ENCODE peak calls at places on chromosomes 3 and 15, in five cellular contexts. T is testis, X is IMR-90, Y is HCT116, F is spleen. Q is an unnamed sample.

GRCh38 chr3:22858486-22858885 is 344.6 kb upstream of the UBE2E2 start:
- DNase-seq in T (peak; percentile 66), X (no peak), Y (no peak), F (no peak), Q (peak; percentile 73)

GRCh38 chr15:100995471-100996430 is 76.6 kb downstream of the LRRK1 start:
- DNase-seq in T (no peak), X (no peak), Y (no peak), F (no peak), Q (no peak)

GRCh38 chr15:30038667-30039523 is 43.9 kb upstream of the GOLGA8J start:
- DNase-seq in T (peak; percentile 75), X (no peak), Y (no peak), F (no peak), Q (peak; percentile 69)

GRCh38 chr3:156751461-156752025 is 74.6 kb upstream of the LEKR1 start:
- DNase-seq in T (peak; percentile 60), X (peak; percentile 79), Y (no peak), F (no peak), Q (peak; percentile 13)

GRCh38 chr3:37718647-37719046 is 143.0 kb upstream of the CTDSPL start:
- DNase-seq in T (no peak), X (no peak), Y (no peak), F (no peak), Q (no peak)

GRCh38 chr3:48466386-48467109 is 20.0 kb downstream of the ATRIP start:
- DNase-seq in T (no peak), X (no peak), Y (no peak), F (peak; percentile 86), Q (peak; percentile 55)

GRCh38 chr15:39195988-39196486 is 384.8 kb upstream of the THBS1 start:
- DNase-seq in T (no peak), X (peak; percentile 85), Y (no peak), F (no peak), Q (no peak)

GRCh38 chr3:51559961-51560360 is 21.4 kb downstream of the RAD54L2 start:
- DNase-seq in T (no peak), X (no peak), Y (no peak), F (no peak), Q (no peak)

GRCh38 chr3:170274641-170275040 is 52.4 kb downstream of the PRKCI start:
- DNase-seq in T (no peak), X (peak; percentile 66), Y (no peak), F (no peak), Q (no peak)

GRCh38 chr15:82846621-82847020 is 37.2 kb downstream of the WHAMM start:
- DNase-seq in T (no peak), X (no peak), Y (no peak), F (no peak), Q (no peak)

GRCh38 chr15:68383161-68384074 is 48.5 kb downstream of the ITGA11 start:
- DNase-seq in T (peak; percentile 56), X (peak; percentile 31), Y (peak; percentile 36), F (no peak), Q (peak; percentile 58)

GRCh38 chr3:16236030-16236639 is 28.6 kb downstream of the DPH3 start:
- DNase-seq in T (no peak), X (no peak), Y (no peak), F (no peak), Q (no peak)

GRCh38 chr15:90519688-90520087 is 10.0 kb upstream of the CRTC3 start:
- DNase-seq in T (no peak), X (peak; percentile 84), Y (no peak), F (no peak), Q (no peak)

GRCh38 chr15:31236184-31237041 is 90.2 kb upstream of the KLF13 start:
- DNase-seq in T (peak; percentile 78), X (peak; percentile 94), Y (no peak), F (peak; percentile 61), Q (peak; percentile 89)

GRCh38 chr15:87369269-87369668 is 887.3 kb downstream of the NTRK3 start:
- DNase-seq in T (no peak), X (peak; percentile 93), Y (no peak), F (no peak), Q (no peak)

GRCh38 chr15:91919014-91919534 is 65.6 kb downstream of the SLCO3A1 start:
- DNase-seq in T (no peak), X (no peak), Y (no peak), F (no peak), Q (no peak)

GRCh38 chr15:58440922-58441321 is 9.1 kb downstream of the LIPC start:
- DNase-seq in T (no peak), X (no peak), Y (peak; percentile 49), F (no peak), Q (no peak)

GRCh38 chr3:9729419-9729818 is 2.1 kb upstream of the BRPF1 start:
- DNase-seq in T (no peak), X (no peak), Y (no peak), F (peak; percentile 80), Q (no peak)

GRCh38 chr3:12479919-12480425 is 4.3 kb upstream of the TSEN2 start:
- DNase-seq in T (no peak), X (peak; percentile 55), Y (peak; percentile 48), F (no peak), Q (no peak)

GRCh38 chr3:180092889-180093288 is 56.2 kb upstream of the PEX5L start:
- DNase-seq in T (no peak), X (no peak), Y (no peak), F (no peak), Q (no peak)

GRCh38 chr3:12706504-12707253 is 42.8 kb upstream of the RAF1 start:
- DNase-seq in T (peak; percentile 78), X (peak; percentile 74), Y (peak; percentile 78), F (no peak), Q (peak; percentile 60)

GRCh38 chr3:153734777-153735551 is 386.2 kb upstream of the ARHGEF26 start:
- DNase-seq in T (no peak), X (no peak), Y (no peak), F (no peak), Q (no peak)

GRCh38 chr15:63521405-63522142 is 17.2 kb downstream of the USP3 start:
- DNase-seq in T (no peak), X (peak; percentile 73), Y (no peak), F (no peak), Q (no peak)

GRCh38 chr3:139520028-139520737 is 19.4 kb downstream of the RBP1 start:
- DNase-seq in T (peak; percentile 30), X (peak; percentile 38), Y (peak; percentile 69), F (no peak), Q (no peak)

GRCh38 chr3:85821130-85821756 is 862.5 kb downstream of the CADM2 start:
- DNase-seq in T (peak; percentile 60), X (no peak), Y (no peak), F (no peak), Q (no peak)

GRCh38 chr3:30421261-30421660 is 185.1 kb upstream of the TGFBR2 start:
- DNase-seq in T (no peak), X (peak; percentile 84), Y (no peak), F (no peak), Q (no peak)

GRCh38 chr15:99983894-99984293 is 250.7 kb upstream of the LYSMD4 start:
- DNase-seq in T (no peak), X (no peak), Y (no peak), F (no peak), Q (no peak)

GRCh38 chr3:119856695-119857094 is 74.8 kb downstream of the NR1I2 start:
- DNase-seq in T (no peak), X (peak; percentile 37), Y (no peak), F (no peak), Q (no peak)

GRCh38 chr3:151328298-151329036 is 882 bp downstream of the P2RY13 start:
- DNase-seq in T (no peak), X (no peak), Y (no peak), F (no peak), Q (peak; percentile 53)

DNA sequence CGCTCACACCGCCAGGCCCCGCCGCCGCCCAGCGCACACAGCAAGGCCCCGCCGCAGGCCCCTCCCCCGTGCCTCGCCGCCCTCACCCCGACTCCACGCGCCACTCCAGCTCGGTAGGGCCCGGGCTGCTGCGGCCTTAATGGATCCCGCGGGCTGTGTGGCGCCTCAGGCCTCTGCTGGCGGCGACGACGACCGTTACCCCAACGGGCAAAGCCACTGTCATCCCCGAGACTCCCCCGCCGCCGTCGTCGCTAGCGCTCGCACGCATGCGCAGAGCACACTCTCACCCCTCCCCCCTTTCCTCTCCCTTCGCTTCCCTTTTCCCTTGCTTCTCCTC is at the start of gene MSL2:
- DNase-seq in T (no peak), X (no peak), Y (no peak), F (no peak), Q (peak; percentile 82)
- TF ChIP-seq POLR2A in T (no peak), X (peak; percentile 84), Y (peak; percentile 42), F (peak; percentile 81), Q (peak; percentile 49)

GRCh38 chr15:40379374-40379773 is 3.1 kb upstream of the KNSTRN start:
- DNase-seq in T (no peak), X (no peak), Y (no peak), F (no peak), Q (no peak)

GRCh38 chr15:40379853-40380252 is 2.7 kb upstream of the KNSTRN start:
- DNase-seq in T (peak; percentile 87), X (peak; percentile 99), Y (peak; percentile 28), F (no peak), Q (peak; percentile 91)

GRCh38 chr15:40380636-40381035 is 1.9 kb upstream of the KNSTRN start:
- DNase-seq in T (no peak), X (no peak), Y (no peak), F (no peak), Q (no peak)

GRCh38 chr15:40382580-40383456 is at the start of gene KNSTRN:
- DNase-seq in T (peak; percentile 97), X (peak; percentile 93), Y (peak; percentile 89), F (peak; percentile 96), Q (peak; percentile 92)

DNA sequence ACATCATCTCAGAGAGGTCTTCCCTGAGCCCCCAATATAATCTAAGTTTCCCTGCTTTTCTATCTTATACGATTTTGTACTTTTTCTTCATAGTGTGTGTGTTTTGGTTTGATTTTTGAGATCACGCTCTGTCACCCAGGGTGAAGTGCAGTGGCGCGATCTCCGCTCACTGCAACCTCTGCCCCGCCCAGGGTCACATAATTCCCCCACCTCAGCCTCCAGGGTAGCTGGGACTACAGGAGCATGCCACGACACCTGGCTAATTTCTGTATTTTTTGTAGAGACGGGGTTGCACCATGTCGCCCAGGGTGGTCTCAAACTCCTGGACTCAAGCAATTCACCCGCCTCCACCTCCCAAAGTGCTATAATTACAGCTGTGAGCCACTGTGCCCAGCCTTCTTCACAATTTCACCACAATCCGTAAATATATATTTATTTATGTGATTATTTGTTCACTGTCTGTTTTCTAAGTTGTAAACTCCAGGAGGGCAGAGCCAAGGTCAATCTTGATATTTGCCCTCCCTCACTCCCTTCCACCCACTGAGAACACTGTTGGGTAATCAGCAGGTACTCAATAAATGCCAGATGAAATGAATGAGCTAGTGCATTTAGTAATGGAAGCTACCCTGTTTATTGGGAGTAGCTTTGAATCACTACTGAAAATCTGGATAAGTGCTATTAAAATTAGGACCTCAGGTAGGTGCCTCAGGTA is 547 bp upstream of the KNSTRN start:
- DNase-seq in T (no peak), X (no peak), Y (no peak), F (peak; percentile 53), Q (no peak)
- H3K27ac ChIP-seq in T (no peak overlapping the region), X (no peak overlapping the region), Y (peak overlapping the region; percentile 15), F (no peak overlapping the region), Q (no peak overlapping the region)

GRCh38 chr3:160437083-160437455 is 12.5 kb downstream of the TRIM59 start:
- DNase-seq in T (no peak), X (no peak), Y (no peak), F (no peak), Q (no peak)
- TF ChIP-seq POLR2A in T (no peak), X (no peak), Y (no peak), F (no peak), Q (no peak)

DNA sequence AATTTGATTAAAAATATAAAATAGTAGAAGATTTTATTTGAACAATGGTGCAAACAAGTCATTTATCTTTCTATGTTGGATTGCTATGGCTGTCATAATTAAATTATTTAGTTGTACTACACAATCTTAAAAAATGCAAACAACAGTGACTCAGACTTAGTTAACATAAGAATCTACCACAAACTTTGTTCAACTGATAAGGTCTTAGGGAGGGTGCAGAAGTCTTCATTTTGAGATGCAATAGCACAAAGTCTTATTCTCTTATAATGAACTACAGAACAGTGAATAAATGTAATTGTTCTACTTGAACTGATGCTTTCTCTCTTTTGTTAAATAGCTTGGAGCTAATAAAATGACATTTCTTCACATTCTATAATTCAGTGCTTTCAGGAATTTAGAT is 482.8 kb upstream of the NAALADL2 start:
- DNase-seq in T (no peak), X (peak; percentile 46), Y (no peak), F (no peak), Q (no peak)
- H3K27ac ChIP-seq in T (no peak overlapping the region), X (no peak overlapping the region), Y (no peak overlapping the region), F (no peak overlapping the region), Q (no peak overlapping the region)